ENCODE peak calls at places on chromosome 21, in nine cellular contexts. U is A549, G is right lobe of liver, C is Peyer's patch, K is IMR-90, H is vagina, E is tibial nerve, I is heart left ventricle, P is prostate gland. X is an unnamed sample.

GRCh38 chr21:26007911-26008579 is 162.5 kb downstream of the APP start:
- DNase-seq in U (no peak), G (no peak), C (no peak), K (peak; percentile 24), H (no peak), E (no peak), I (no peak), P (no peak), X (no peak)

GRCh38 chr21:44349416-44349846 is 4.0 kb upstream of the TRPM2 start:
- DNase-seq in U (no peak), G (no peak), C (no peak), K (no peak), H (no peak), E (no peak), I (no peak), P (no peak), X (no peak)

GRCh38 chr21:30710499-30710898 is 8.1 kb downstream of the KRTAP21-3 start:
- DNase-seq in U (no peak), G (no peak), C (no peak), K (no peak), H (no peak), E (no peak), I (no peak), P (no peak), X (no peak)

GRCh38 chr21:14542638-14543037 is 3.5 kb downstream of the SAMSN1 start:
- DNase-seq in U (no peak), G (no peak), C (no peak), K (no peak), H (no peak), E (no peak), I (no peak), P (no peak), X (no peak)

GRCh38 chr21:25561668-25562641 is 45.3 kb downstream of the MRPL39 start:
- DNase-seq in U (peak; percentile 2), G (peak; percentile 62), C (peak; percentile 75), K (peak; percentile 82), H (no peak), E (no peak), I (peak; percentile 43), P (no peak), X (peak; percentile 47)

GRCh38 chr21:41620982-41621381 is 113.0 kb upstream of the TMPRSS2 start:
- DNase-seq in U (peak; percentile 11), G (no peak), C (no peak), K (peak; percentile 21), H (no peak), E (no peak), I (no peak), P (no peak), X (no peak)

GRCh38 chr21:34004984-34005383 is 68.4 kb upstream of the MRPS6 start:
- DNase-seq in U (no peak), G (no peak), C (no peak), K (no peak), H (no peak), E (peak; percentile 47), I (peak; percentile 24), P (no peak), X (no peak)

GRCh38 chr21:15552914-15553491 is 176.8 kb upstream of the USP25 start:
- DNase-seq in U (peak; percentile 20), G (no peak), C (no peak), K (peak; percentile 1), H (no peak), E (no peak), I (no peak), P (no peak), X (no peak)

GRCh38 chr21:14259669-14260458 is 43.9 kb downstream of the RBM11 start:
- DNase-seq in U (peak; percentile 37), G (no peak), C (no peak), K (peak; percentile 56), H (no peak), E (no peak), I (no peak), P (no peak), X (no peak)

GRCh38 chr21:43779660-43780059 is 3.6 kb upstream of the CSTB start:
- DNase-seq in U (no peak), G (no peak), C (no peak), K (no peak), H (no peak), E (no peak), I (no peak), P (no peak), X (no peak)

DNA sequence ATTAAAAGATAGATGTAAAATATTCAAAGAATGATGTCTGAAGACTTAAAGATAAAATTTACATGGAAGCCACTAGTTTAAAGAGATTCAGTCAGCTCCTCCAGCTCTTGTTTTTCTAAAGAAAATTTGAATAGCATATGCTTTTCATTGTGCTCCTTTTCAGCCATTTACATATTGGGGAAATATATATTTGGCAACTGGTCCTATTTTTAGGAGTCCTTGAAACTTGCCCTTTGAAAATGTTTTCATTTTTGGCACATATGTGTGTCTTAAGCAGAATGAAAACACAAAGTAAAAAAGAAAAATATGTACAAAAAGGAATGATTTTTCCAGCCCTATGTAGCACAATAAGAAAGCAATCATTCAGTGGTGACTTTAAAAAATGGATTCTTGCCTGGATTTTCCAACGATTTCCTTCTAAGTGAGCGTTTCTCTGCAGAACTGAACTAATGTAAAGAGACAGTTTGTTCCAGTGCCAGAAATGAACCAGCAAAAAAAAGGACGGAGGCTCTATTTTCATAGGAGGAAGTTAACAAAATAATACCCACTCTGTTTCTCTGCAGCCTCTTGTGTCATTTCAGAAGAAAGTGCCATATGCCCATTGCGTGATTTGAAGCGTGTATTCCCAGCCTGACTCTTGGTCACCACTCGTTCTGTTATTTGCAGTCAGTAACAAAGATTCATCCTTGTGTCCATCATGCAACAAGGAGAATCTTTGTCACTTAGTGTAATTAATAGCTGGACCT is 340.1 kb downstream of the SETD4 start:
- DNase-seq in U (no peak), G (no peak), C (no peak), K (no peak), H (no peak), E (no peak), I (no peak), P (no peak), X (no peak)
- TF ChIP-seq POLR2A in U (no peak), G (no peak), C (no peak), K (no peak), H (no peak), E (no peak), I (no peak), P (no peak), X (no peak)

GRCh38 chr21:46295177-46295711 is 9.1 kb downstream of the YBEY start:
- DNase-seq in U (no peak), G (no peak), C (no peak), K (peak; percentile 69), H (no peak), E (no peak), I (peak; percentile 55), P (no peak), X (peak; percentile 83)
- TF ChIP-seq POLR2A in U (no peak), G (no peak), C (no peak), K (no peak), H (no peak), E (no peak), I (no peak), P (no peak), X (peak; percentile 33)

GRCh38 chr21:39336457-39337008 is 12.4 kb downstream of the HMGN1 start:
- DNase-seq in U (no peak), G (no peak), C (no peak), K (no peak), H (no peak), E (no peak), I (no peak), P (no peak), X (no peak)

GRCh38 chr21:39345440-39345839 is 3.4 kb downstream of the HMGN1 start:
- DNase-seq in U (no peak), G (no peak), C (no peak), K (no peak), H (no peak), E (no peak), I (no peak), P (no peak), X (no peak)

GRCh38 chr21:39344848-39345247 is 4.0 kb downstream of the HMGN1 start:
- DNase-seq in U (no peak), G (no peak), C (no peak), K (no peak), H (no peak), E (no peak), I (no peak), P (no peak), X (no peak)

GRCh38 chr21:39340687-39341086 is 8.2 kb downstream of the HMGN1 start:
- DNase-seq in U (no peak), G (no peak), C (no peak), K (no peak), H (no peak), E (no peak), I (no peak), P (no peak), X (no peak)

GRCh38 chr21:39341249-39341923 is 7.5 kb downstream of the HMGN1 start:
- DNase-seq in U (no peak), G (no peak), C (no peak), K (no peak), H (no peak), E (no peak), I (no peak), P (no peak), X (no peak)
- TF ChIP-seq POLR2A in U (no peak), G (no peak), C (no peak), K (no peak), H (no peak), E (no peak), I (no peak), P (no peak), X (no peak)

GRCh38 chr21:46227811-46228344 is 696 bp downstream of the LSS start:
- DNase-seq in U (no peak), G (no peak), C (no peak), K (no peak), H (no peak), E (no peak), I (no peak), P (no peak), X (no peak)

GRCh38 chr21:46229923-46230260 is 1.3 kb upstream of the LSS start:
- DNase-seq in U (no peak), G (no peak), C (no peak), K (no peak), H (no peak), E (no peak), I (no peak), P (no peak), X (no peak)

GRCh38 chr21:46226920-46227599 is 1.5 kb downstream of the LSS start:
- DNase-seq in U (no peak), G (no peak), C (no peak), K (peak; percentile 78), H (no peak), E (no peak), I (no peak), P (peak; percentile 41), X (peak; percentile 25)

GRCh38 chr21:46229133-46229922 is 754 bp upstream of the LSS start:
- DNase-seq in U (no peak), G (no peak), C (peak; percentile 55), K (no peak), H (no peak), E (no peak), I (peak; percentile 37), P (no peak), X (peak; percentile 33)

DNA sequence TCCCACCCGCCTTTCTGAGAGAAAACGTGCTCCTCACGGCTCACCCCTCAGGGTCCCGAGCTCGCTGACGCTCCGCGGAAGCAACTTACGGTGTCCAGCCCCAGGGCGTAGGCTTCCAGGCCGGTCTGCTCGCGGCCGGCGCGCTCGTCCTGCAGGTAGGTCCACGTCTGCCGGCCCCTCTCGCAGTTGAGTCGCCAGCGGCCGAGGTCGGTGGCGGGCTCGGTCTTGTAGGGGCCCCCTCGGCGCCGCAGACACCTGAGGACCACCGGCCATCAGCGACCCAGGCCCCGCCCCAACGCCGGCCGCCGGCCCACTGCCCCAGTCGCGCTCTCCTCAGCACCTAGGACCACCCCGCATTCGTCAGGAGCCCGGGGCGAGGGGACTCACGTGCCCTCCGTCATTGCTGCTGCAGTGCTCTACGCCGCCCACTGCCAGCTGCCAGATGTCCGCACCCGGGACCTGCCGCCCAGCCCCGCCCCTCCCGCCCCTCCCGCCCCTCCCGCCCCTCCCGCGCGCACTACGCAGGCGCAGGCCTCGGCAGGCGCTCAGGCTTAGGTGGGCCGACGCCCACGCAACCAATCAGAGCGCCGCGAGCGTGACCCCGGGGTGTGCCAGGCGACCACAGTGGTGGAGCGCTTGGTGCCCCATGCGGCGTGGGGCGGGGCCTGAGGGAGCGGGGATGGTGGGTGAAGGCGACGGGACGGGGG is at the start of gene LSS:
- DNase-seq in U (peak; percentile 97), G (peak; percentile 100), C (peak; percentile 99), K (peak; percentile 97), H (peak; percentile 97), E (peak; percentile 96), I (peak; percentile 97), P (peak; percentile 98), X (peak; percentile 99)
- TF ChIP-seq POLR2A in U (peak; percentile 56), G (peak; percentile 71), C (peak; percentile 55), K (peak; percentile 68), H (no peak), E (peak; percentile 85), I (peak; percentile 64), P (peak; percentile 73), X (peak; percentile 96)